ENCODE peak calls at places on chromosomes 7 and 10, in nine cellular contexts. F, P, E, H, D, O, G, Q and L are unnamed samples.

GRCh38 chr10:111035542-111035941 is 41.3 kb upstream of the ADRA2A start:
- DNase-seq in E (no peak), H (no peak), Q (no peak), D (peak; percentile 8), P (no peak), O (no peak), G (no peak), F (no peak), L (peak; percentile 1)

GRCh38 chr7:100044719-100045118 is 4.9 kb upstream of the ZSCAN21 start:
- DNase-seq in O (no peak), H (no peak), Q (no peak), G (peak; percentile 33), D (no peak), P (no peak), E (no peak), F (peak; percentile 11), L (no peak)

GRCh38 chr10:35992107-35992506 is 350.0 kb upstream of the FZD8 start:
- DNase-seq in D (no peak), O (no peak), E (no peak), F (no peak), G (no peak), P (no peak), H (no peak), Q (no peak), L (no peak)

GRCh38 chr7:137923380-137923779 is 76.6 kb upstream of the DGKI start:
- DNase-seq in G (no peak), E (no peak), Q (no peak), P (no peak), D (peak; percentile 92), O (no peak), F (no peak), H (no peak), L (peak; percentile 65)

GRCh38 chr10:2146079-2146478 is 408.8 kb upstream of the ADARB2 start:
- DNase-seq in P (no peak), O (no peak), E (no peak), G (no peak), D (no peak), F (no peak), Q (no peak), H (no peak), L (no peak)

GRCh38 chr10:103078676-103079075 is 114.4 kb downstream of the NT5C2 start:
- DNase-seq in G (no peak), Q (no peak), E (no peak), P (no peak), D (no peak), F (no peak), O (no peak), H (no peak), L (no peak)

GRCh38 chr7:82109288-82109687 is 334.3 kb downstream of the CACNA2D1 start:
- DNase-seq in H (no peak), Q (no peak), O (peak; percentile 35), P (no peak), E (no peak), F (no peak), D (peak; percentile 45), G (peak; percentile 43), L (peak; percentile 32)

GRCh38 chr10:49746626-49747302 is 15.4 kb downstream of the OGDHL start:
- DNase-seq in D (no peak), F (no peak), Q (no peak), H (no peak), O (no peak), G (no peak), E (no peak), P (no peak), L (no peak)

GRCh38 chr7:33418251-33418701 is 288.9 kb downstream of the BBS9 start:
- DNase-seq in G (no peak), O (no peak), P (no peak), H (no peak), Q (no peak), E (no peak), D (no peak), F (no peak), L (peak; percentile 18)

GRCh38 chr10:102605712-102606111 is 38.6 kb upstream of the TRIM8 start:
- DNase-seq in H (no peak), E (no peak), O (no peak), D (peak; percentile 70), Q (no peak), G (peak; percentile 64), P (peak; percentile 12), F (no peak), L (no peak)

GRCh38 chr10:90407116-90407515 is 450.7 kb downstream of the HTR7 start:
- DNase-seq in Q (no peak), F (no peak), E (no peak), O (no peak), G (peak; percentile 69), D (peak; percentile 66), P (no peak), H (no peak), L (peak; percentile 56)

GRCh38 chr10:86308056-86308455 is 58.5 kb downstream of the GRID1 start:
- DNase-seq in O (no peak), G (no peak), F (no peak), D (no peak), P (no peak), Q (no peak), H (no peak), E (no peak), L (no peak)

GRCh38 chr10:21953585-21954057 is 49.9 kb downstream of the DNAJC1 start:
- DNase-seq in H (peak; percentile 53), O (peak; percentile 23), D (peak; percentile 17), E (no peak), Q (no peak), F (no peak), G (peak; percentile 64), P (no peak), L (peak; percentile 23)

GRCh38 chr10:120632047-120632446 is 175.0 kb downstream of the PLPP4 start:
- DNase-seq in E (no peak), D (no peak), H (no peak), P (no peak), F (no peak), G (no peak), O (no peak), Q (no peak), L (no peak)

GRCh38 chr7:66967029-66967428 is 28.4 kb downstream of the SBDS start:
- DNase-seq in O (no peak), P (no peak), H (no peak), E (no peak), Q (no peak), F (no peak), G (no peak), D (no peak), L (no peak)

GRCh38 chr7:36054642-36055041 is 98.4 kb upstream of the EEPD1 start:
- DNase-seq in H (no peak), D (no peak), E (no peak), F (no peak), P (no peak), Q (no peak), O (no peak), G (no peak), L (no peak)

GRCh38 chr10:18402766-18403346 is 248.5 kb downstream of the NSUN6 start:
- DNase-seq in F (no peak), P (no peak), G (no peak), D (no peak), O (no peak), H (no peak), Q (no peak), E (no peak), L (peak; percentile 7)

GRCh38 chr7:108308913-108309312 is 147.3 kb downstream of the NRCAM start:
- DNase-seq in D (no peak), F (no peak), Q (no peak), P (no peak), H (no peak), G (peak; percentile 80), O (no peak), E (no peak), L (peak; percentile 89)

GRCh38 chr7:108303332-108303731 is 152.9 kb downstream of the NRCAM start:
- DNase-seq in H (no peak), E (no peak), F (no peak), O (no peak), D (no peak), G (no peak), P (no peak), Q (no peak), L (no peak)

GRCh38 chr7:108308276-108308675 is 148.0 kb downstream of the NRCAM start:
- DNase-seq in Q (no peak), P (no peak), G (peak; percentile 34), H (no peak), O (no peak), F (no peak), E (no peak), D (no peak), L (peak; percentile 73)

GRCh38 chr7:108310351-108310750 is 145.9 kb downstream of the NRCAM start:
- DNase-seq in Q (no peak), G (peak; percentile 45), O (no peak), D (no peak), P (no peak), H (no peak), E (no peak), F (no peak), L (peak; percentile 78)

GRCh38 chr7:108307246-108307982 is 148.8 kb downstream of the NRCAM start:
- DNase-seq in D (no peak), P (no peak), H (no peak), G (no peak), Q (no peak), F (no peak), E (no peak), O (no peak), L (no peak)
- TF ChIP-seq CTCF in D (no peak), P (no peak), H (no peak), G (no peak), Q (no peak), F (no peak), E (no peak), O (no peak), L (no peak)

GRCh38 chr7:94276797-94277196 is 117.9 kb upstream of the COL1A2 start:
- DNase-seq in G (peak; percentile 20), E (no peak), D (peak; percentile 52), Q (no peak), P (peak; percentile 5), O (no peak), F (no peak), H (no peak), L (peak; percentile 76)
- TF ChIP-seq CTCF in G (peak; percentile 55), E (peak; percentile 10), D (peak; percentile 77), Q (no peak), P (no peak), O (peak; percentile 67), F (peak; percentile 43), H (peak; percentile 46), L (peak; percentile 62)

GRCh38 chr7:13777242-13777641 is 212.2 kb downstream of the ETV1 start:
- DNase-seq in P (no peak), E (no peak), O (no peak), D (no peak), G (no peak), F (no peak), H (no peak), Q (no peak), L (no peak)

GRCh38 chr7:13774976-13775375 is 214.5 kb downstream of the ETV1 start:
- DNase-seq in Q (no peak), G (no peak), O (no peak), P (no peak), D (no peak), F (no peak), E (no peak), H (no peak), L (peak; percentile 30)

GRCh38 chr7:13778967-13779366 is 210.5 kb downstream of the ETV1 start:
- DNase-seq in H (peak; percentile 61), P (peak; percentile 73), O (peak; percentile 25), Q (no peak), E (no peak), G (peak; percentile 71), F (no peak), D (peak; percentile 25), L (peak; percentile 50)
- TF ChIP-seq CTCF in H (no peak), P (no peak), O (no peak), Q (no peak), E (no peak), G (no peak), F (no peak), D (no peak), L (no peak)

GRCh38 chr7:18295781-18296417 is 199.7 kb upstream of the HDAC9 start:
- DNase-seq in Q (no peak), O (no peak), E (no peak), P (no peak), F (no peak), G (no peak), D (no peak), H (no peak), L (no peak)
- TF ChIP-seq CTCF in Q (no peak), O (no peak), E (no peak), P (no peak), F (no peak), G (no peak), D (no peak), H (no peak), L (no peak)